ENCODE peak calls at places on chromosomes 3 and 15, in nine cellular contexts. P is NCI-H1436; Y is RPMI7951; V is left ventricle myocardium inferior; I is adrenal gland; F is ovary; C is T-helper 1 cell; R is stimulated activated CD4-positive, alpha-beta T cell treated with anti-CD3 and anti-CD28 coated beads, Interleukin-1b, Interleukin-23, amount 100 ng/mL, for 1 hour; A is activated CD4-positive, alpha-beta T cell treated with anti-CD3 and anti-CD28 coated beads for 24 hours. W is an unnamed sample.

GRCh38 chr3:56691165-56692000 is 8.3 kb upstream of the TASOR start:
- DNase-seq in P (no peak), Y (peak), V (no peak), I (no peak), F (no peak), C (no peak), R (no peak), A (no peak), W (no peak)

GRCh38 chr15:84108725-84109124 is 126.8 kb upstream of the GOLGA6L4 start:
- DNase-seq in P (no peak), Y (peak), V (no peak), I (no peak), F (no peak), C (no peak), R (no peak), A (no peak), W (no peak)

GRCh38 chr15:99973351-99973750 is 240.1 kb upstream of the LYSMD4 start:
- DNase-seq in P (no peak), Y (no peak), V (no peak), I (no peak), F (no peak), C (no peak), R (no peak), A (no peak), W (no peak)

GRCh38 chr3:130609580-130609979 is 92.6 kb downstream of the COL6A6 start:
- DNase-seq in P (no peak), Y (no peak), V (no peak), I (no peak), F (no peak), C (no peak), R (no peak), A (no peak), W (no peak)

GRCh38 chr3:6354653-6355052 is 506.3 kb upstream of the GRM7 start:
- DNase-seq in P (no peak), Y (no peak), V (no peak), I (no peak), F (no peak), C (no peak), R (no peak), A (no peak), W (no peak)

GRCh38 chr3:95215437-95215836 is 1152.6 kb downstream of the NSUN3 start:
- DNase-seq in P (no peak), Y (no peak), V (no peak), I (no peak), F (no peak), C (no peak), R (no peak), A (no peak), W (no peak)

GRCh38 chr3:173932624-173933023 is 535.1 kb downstream of the NLGN1 start:
- DNase-seq in P (peak), Y (no peak), V (no peak), I (no peak), F (no peak), C (no peak), R (no peak), A (no peak), W (no peak)

GRCh38 chr3:50913279-50913678 is 238.6 kb downstream of the DOCK3 start:
- DNase-seq in P (no peak), Y (peak), V (peak), I (no peak), F (no peak), C (no peak), R (no peak), A (no peak), W (no peak)

GRCh38 chr15:101675796-101676582 is 23.8 kb upstream of the TM2D3 start:
- DNase-seq in P (no peak), Y (peak), V (no peak), I (no peak), F (no peak), C (peak), R (no peak), A (no peak), W (no peak)

GRCh38 chr15:43518073-43518761 is 809 bp downstream of the MAP1A start:
- DNase-seq in P (peak), Y (no peak), V (no peak), I (no peak), F (peak), C (no peak), R (no peak), A (no peak), W (no peak)

GRCh38 chr3:31941230-31941632 is 39.8 kb downstream of the OSBPL10 start:
- DNase-seq in P (no peak), Y (no peak), V (no peak), I (no peak), F (no peak), C (no peak), R (no peak), A (no peak), W (no peak)

GRCh38 chr3:69248394-69248793 is 126.0 kb upstream of the LMOD3 start:
- DNase-seq in P (no peak), Y (no peak), V (no peak), I (no peak), F (no peak), C (no peak), R (no peak), A (no peak), W (peak)

GRCh38 chr15:63502843-63503738 is 1.3 kb upstream of the USP3 start:
- DNase-seq in P (no peak), Y (peak), V (peak), I (peak), F (peak), C (peak), R (peak), A (peak), W (peak)

GRCh38 chr3:153958635-153959320 is 162.4 kb upstream of the ARHGEF26 start:
- DNase-seq in P (no peak), Y (no peak), V (no peak), I (no peak), F (no peak), C (no peak), R (no peak), A (no peak), W (no peak)

GRCh38 chr15:45148076-45149059 is 18.6 kb downstream of the DUOX1 start:
- DNase-seq in P (no peak), Y (no peak), V (no peak), I (no peak), F (no peak), C (no peak), R (no peak), A (no peak), W (no peak)

GRCh38 chr3:59939826-59940426 is 890.1 kb upstream of the CFAP20DC start:
- DNase-seq in P (no peak), Y (no peak), V (no peak), I (no peak), F (no peak), C (no peak), R (no peak), A (no peak), W (no peak)

GRCh38 chr3:32319607-32320006 is 72.0 kb upstream of the CMTM7 start:
- DNase-seq in P (no peak), Y (no peak), V (no peak), I (no peak), F (no peak), C (no peak), R (no peak), A (no peak), W (no peak)

GRCh38 chr3:195893516-195893915 is 14.8 kb downstream of the TNK2 start:
- DNase-seq in P (no peak), Y (no peak), V (no peak), I (no peak), F (no peak), C (no peak), R (no peak), A (no peak), W (no peak)

GRCh38 chr3:126300761-126301481 is 56.3 kb downstream of the KLF15 start:
- DNase-seq in P (no peak), Y (peak), V (peak), I (peak), F (no peak), C (no peak), R (no peak), A (no peak), W (no peak)

GRCh38 chr3:197356741-197357140 is 58.3 kb upstream of the DLG1 start:
- DNase-seq in P (no peak), Y (no peak), V (no peak), I (no peak), F (no peak), C (no peak), R (no peak), A (no peak), W (no peak)

W was measured in transverse colon.